ENCODE peak calls at places on chromosomes 11 and 22, in eight cellular contexts. One of them, this sample, is unnamed.

GRCh38 chr11:8356731-8357504 is 93.2 kb upstream of the LMO1 start:
- DNase-seq in NAMALWA: no peak
- DNase-seq in mammary epithelial cell: no peak
- DNase-seq in activated naive CD4-positive, alpha-beta T cell treated with Interleukin-2 at 50 U/mL for 16 hours: no peak
- DNase-seq in posterior cingulate gyrus: peak; percentile 60
- DNase-seq in KBM-7: no peak
- DNase-seq in GM10248: no peak
- DNase-seq in gastrocnemius medialis: no peak
- DNase-seq in this sample: no peak

GRCh38 chr11:112612283-112612849 is 348.9 kb upstream of the NCAM1 start:
- DNase-seq in NAMALWA: no peak
- DNase-seq in mammary epithelial cell: peak; percentile 29
- DNase-seq in activated naive CD4-positive, alpha-beta T cell treated with Interleukin-2 at 50 U/mL for 16 hours: no peak
- DNase-seq in posterior cingulate gyrus: no peak
- DNase-seq in KBM-7: no peak
- DNase-seq in GM10248: no peak
- DNase-seq in gastrocnemius medialis: no peak
- DNase-seq in this sample: peak; percentile 36

GRCh38 chr22:47192651-47193437 is 430.4 kb downstream of the TBC1D22A start:
- DNase-seq in NAMALWA: peak; percentile 84
- DNase-seq in mammary epithelial cell: no peak
- DNase-seq in activated naive CD4-positive, alpha-beta T cell treated with Interleukin-2 at 50 U/mL for 16 hours: no peak
- DNase-seq in posterior cingulate gyrus: no peak
- DNase-seq in KBM-7: no peak
- DNase-seq in GM10248: no peak
- DNase-seq in gastrocnemius medialis: no peak
- DNase-seq in this sample: peak; percentile 23

GRCh38 chr22:46042786-46043185 is 65.8 kb upstream of the WNT7B start:
- DNase-seq in NAMALWA: no peak
- DNase-seq in mammary epithelial cell: peak; percentile 37
- DNase-seq in activated naive CD4-positive, alpha-beta T cell treated with Interleukin-2 at 50 U/mL for 16 hours: no peak
- DNase-seq in posterior cingulate gyrus: no peak
- DNase-seq in KBM-7: peak; percentile 50
- DNase-seq in GM10248: no peak
- DNase-seq in gastrocnemius medialis: no peak
- DNase-seq in this sample: no peak

GRCh38 chr11:106523921-106524320 is 446.5 kb downstream of the AASDHPPT start:
- DNase-seq in NAMALWA: no peak
- DNase-seq in mammary epithelial cell: no peak
- DNase-seq in activated naive CD4-positive, alpha-beta T cell treated with Interleukin-2 at 50 U/mL for 16 hours: no peak
- DNase-seq in posterior cingulate gyrus: no peak
- DNase-seq in KBM-7: no peak
- DNase-seq in GM10248: no peak
- DNase-seq in gastrocnemius medialis: no peak
- DNase-seq in this sample: no peak

GRCh38 chr22:49784987-49785614 is 42.6 kb downstream of the BRD1 start:
- DNase-seq in NAMALWA: no peak
- DNase-seq in mammary epithelial cell: no peak
- DNase-seq in activated naive CD4-positive, alpha-beta T cell treated with Interleukin-2 at 50 U/mL for 16 hours: no peak
- DNase-seq in posterior cingulate gyrus: no peak
- DNase-seq in KBM-7: no peak
- DNase-seq in GM10248: no peak
- DNase-seq in gastrocnemius medialis: no peak
- DNase-seq in this sample: no peak

GRCh38 chr11:36431429-36432092 is 78.5 kb downstream of the TRAF6 start:
- DNase-seq in NAMALWA: no peak
- DNase-seq in mammary epithelial cell: peak; percentile 93
- DNase-seq in activated naive CD4-positive, alpha-beta T cell treated with Interleukin-2 at 50 U/mL for 16 hours: peak; percentile 45
- DNase-seq in posterior cingulate gyrus: no peak
- DNase-seq in KBM-7: no peak
- DNase-seq in GM10248: no peak
- DNase-seq in gastrocnemius medialis: no peak
- DNase-seq in this sample: peak; percentile 90

GRCh38 chr22:41021655-41022454 is 70.5 kb upstream of the EP300 start:
- DNase-seq in NAMALWA: peak; percentile 70
- DNase-seq in mammary epithelial cell: peak; percentile 53
- DNase-seq in activated naive CD4-positive, alpha-beta T cell treated with Interleukin-2 at 50 U/mL for 16 hours: peak; percentile 51
- DNase-seq in posterior cingulate gyrus: peak; percentile 28
- DNase-seq in KBM-7: peak; percentile 69
- DNase-seq in GM10248: peak; percentile 81
- DNase-seq in gastrocnemius medialis: peak; percentile 49
- DNase-seq in this sample: peak; percentile 79

GRCh38 chr11:75277991-75278790 is 37.6 kb downstream of the TPBGL start:
- DNase-seq in NAMALWA: no peak
- DNase-seq in mammary epithelial cell: no peak
- DNase-seq in activated naive CD4-positive, alpha-beta T cell treated with Interleukin-2 at 50 U/mL for 16 hours: no peak
- DNase-seq in posterior cingulate gyrus: no peak
- DNase-seq in KBM-7: no peak
- DNase-seq in GM10248: no peak
- DNase-seq in gastrocnemius medialis: no peak
- DNase-seq in this sample: no peak

GRCh38 chr11:60905551-60906113 is 753 bp downstream of the PRPF19 start:
- DNase-seq in NAMALWA: no peak
- DNase-seq in mammary epithelial cell: peak; percentile 77
- DNase-seq in activated naive CD4-positive, alpha-beta T cell treated with Interleukin-2 at 50 U/mL for 16 hours: peak; percentile 18
- DNase-seq in posterior cingulate gyrus: no peak
- DNase-seq in KBM-7: peak; percentile 25
- DNase-seq in GM10248: no peak
- DNase-seq in gastrocnemius medialis: no peak
- DNase-seq in this sample: peak; percentile 80

GRCh38 chr11:17767301-17767885 is 32.8 kb downstream of the KCNC1 start:
- DNase-seq in NAMALWA: peak; percentile 16
- DNase-seq in mammary epithelial cell: no peak
- DNase-seq in activated naive CD4-positive, alpha-beta T cell treated with Interleukin-2 at 50 U/mL for 16 hours: no peak
- DNase-seq in posterior cingulate gyrus: no peak
- DNase-seq in KBM-7: no peak
- DNase-seq in GM10248: no peak
- DNase-seq in gastrocnemius medialis: no peak
- DNase-seq in this sample: no peak

GRCh38 chr11:92642146-92642919 is 327.1 kb upstream of the MTNR1B start:
- DNase-seq in NAMALWA: no peak
- DNase-seq in mammary epithelial cell: peak; percentile 32
- DNase-seq in activated naive CD4-positive, alpha-beta T cell treated with Interleukin-2 at 50 U/mL for 16 hours: no peak
- DNase-seq in posterior cingulate gyrus: no peak
- DNase-seq in KBM-7: no peak
- DNase-seq in GM10248: no peak
- DNase-seq in gastrocnemius medialis: no peak
- DNase-seq in this sample: peak; percentile 43

GRCh38 chr11:58530236-58530635 is 22.3 kb upstream of the OR5B21 start:
- DNase-seq in NAMALWA: no peak
- DNase-seq in mammary epithelial cell: no peak
- DNase-seq in activated naive CD4-positive, alpha-beta T cell treated with Interleukin-2 at 50 U/mL for 16 hours: no peak
- DNase-seq in posterior cingulate gyrus: no peak
- DNase-seq in KBM-7: no peak
- DNase-seq in GM10248: no peak
- DNase-seq in gastrocnemius medialis: no peak
- DNase-seq in this sample: no peak

GRCh38 chr11:57546869-57547518 is 9.6 kb downstream of the SMTNL1 start:
- DNase-seq in NAMALWA: no peak
- DNase-seq in mammary epithelial cell: peak; percentile 42
- DNase-seq in activated naive CD4-positive, alpha-beta T cell treated with Interleukin-2 at 50 U/mL for 16 hours: no peak
- DNase-seq in posterior cingulate gyrus: no peak
- DNase-seq in KBM-7: no peak
- DNase-seq in GM10248: peak; percentile 73
- DNase-seq in gastrocnemius medialis: no peak
- DNase-seq in this sample: peak; percentile 26

GRCh38 chr11:45182902-45183301 is 36.5 kb downstream of the PRDM11 start:
- DNase-seq in NAMALWA: peak; percentile 21
- DNase-seq in mammary epithelial cell: no peak
- DNase-seq in activated naive CD4-positive, alpha-beta T cell treated with Interleukin-2 at 50 U/mL for 16 hours: no peak
- DNase-seq in posterior cingulate gyrus: no peak
- DNase-seq in KBM-7: no peak
- DNase-seq in GM10248: no peak
- DNase-seq in gastrocnemius medialis: no peak
- DNase-seq in this sample: peak; percentile 49

GRCh38 chr11:28679795-28680194 is 571.6 kb downstream of the METTL15 start:
- DNase-seq in NAMALWA: no peak
- DNase-seq in mammary epithelial cell: no peak
- DNase-seq in activated naive CD4-positive, alpha-beta T cell treated with Interleukin-2 at 50 U/mL for 16 hours: no peak
- DNase-seq in posterior cingulate gyrus: no peak
- DNase-seq in KBM-7: no peak
- DNase-seq in GM10248: no peak
- DNase-seq in gastrocnemius medialis: no peak
- DNase-seq in this sample: peak; percentile 43

GRCh38 chr11:101866619-101867491 is 48.0 kb upstream of the CEP126 start:
- DNase-seq in NAMALWA: no peak
- DNase-seq in mammary epithelial cell: peak; percentile 60
- DNase-seq in activated naive CD4-positive, alpha-beta T cell treated with Interleukin-2 at 50 U/mL for 16 hours: no peak
- DNase-seq in posterior cingulate gyrus: no peak
- DNase-seq in KBM-7: no peak
- DNase-seq in GM10248: no peak
- DNase-seq in gastrocnemius medialis: no peak
- DNase-seq in this sample: no peak

GRCh38 chr11:2862395-2862949 is 23.1 kb downstream of the CDKN1C start:
- DNase-seq in NAMALWA: no peak
- DNase-seq in mammary epithelial cell: no peak
- DNase-seq in activated naive CD4-positive, alpha-beta T cell treated with Interleukin-2 at 50 U/mL for 16 hours: no peak
- DNase-seq in posterior cingulate gyrus: no peak
- DNase-seq in KBM-7: no peak
- DNase-seq in GM10248: no peak
- DNase-seq in gastrocnemius medialis: no peak
- DNase-seq in this sample: no peak

GRCh38 chr11:119188887-119189286 is 3.6 kb downstream of the NHERF4 start:
- DNase-seq in NAMALWA: no peak
- DNase-seq in mammary epithelial cell: no peak
- DNase-seq in activated naive CD4-positive, alpha-beta T cell treated with Interleukin-2 at 50 U/mL for 16 hours: no peak
- DNase-seq in posterior cingulate gyrus: no peak
- DNase-seq in KBM-7: no peak
- DNase-seq in GM10248: no peak
- DNase-seq in gastrocnemius medialis: no peak
- DNase-seq in this sample: no peak

GRCh38 chr22:50729391-50730012 is 8.5 kb upstream of the ACR start:
- DNase-seq in NAMALWA: peak; percentile 64
- DNase-seq in mammary epithelial cell: no peak
- DNase-seq in activated naive CD4-positive, alpha-beta T cell treated with Interleukin-2 at 50 U/mL for 16 hours: no peak
- DNase-seq in posterior cingulate gyrus: no peak
- DNase-seq in KBM-7: no peak
- DNase-seq in GM10248: no peak
- DNase-seq in gastrocnemius medialis: no peak
- DNase-seq in this sample: no peak

GRCh38 chr22:19225560-19225959 is 47.0 kb upstream of the SLC25A1 start:
- DNase-seq in NAMALWA: no peak
- DNase-seq in mammary epithelial cell: no peak
- DNase-seq in activated naive CD4-positive, alpha-beta T cell treated with Interleukin-2 at 50 U/mL for 16 hours: no peak
- DNase-seq in posterior cingulate gyrus: no peak
- DNase-seq in KBM-7: no peak
- DNase-seq in GM10248: no peak
- DNase-seq in gastrocnemius medialis: no peak
- DNase-seq in this sample: no peak

GRCh38 chr11:126543691-126544090 is 188.2 kb downstream of the ST3GAL4 start:
- DNase-seq in NAMALWA: no peak
- DNase-seq in mammary epithelial cell: no peak
- DNase-seq in activated naive CD4-positive, alpha-beta T cell treated with Interleukin-2 at 50 U/mL for 16 hours: no peak
- DNase-seq in posterior cingulate gyrus: no peak
- DNase-seq in KBM-7: no peak
- DNase-seq in GM10248: no peak
- DNase-seq in gastrocnemius medialis: no peak
- DNase-seq in this sample: no peak